ENCODE peak calls at places on chromosomes 6 and 20, in seven cellular contexts. F, W, N, A, U, K and G are unnamed samples.

GRCh38 chr6:44678252-44678935 is 290.9 kb downstream of the CDC5L start:
- DNase-seq in F (no peak), W (no peak), N (no peak), A (no peak), U (no peak), K (no peak), G (no peak)

GRCh38 chr6:2450546-2450945 is 205.1 kb upstream of the GMDS start:
- DNase-seq in F (no peak), W (peak; percentile 39), N (no peak), A (no peak), U (peak; percentile 87), K (peak; percentile 54), G (no peak)

GRCh38 chr6:37382954-37383353 is 29.2 kb downstream of the RNF8 start:
- DNase-seq in F (no peak), W (no peak), N (no peak), A (no peak), U (no peak), K (no peak), G (no peak)

GRCh38 chr20:21622097-21622496 is 83.4 kb upstream of the PAX1 start:
- DNase-seq in F (no peak), W (no peak), N (no peak), A (no peak), U (no peak), K (no peak), G (no peak)

GRCh38 chr20:542777-543368 is 717 bp downstream of the CSNK2A1 start:
- DNase-seq in F (no peak), W (peak; percentile 29), N (no peak), A (peak; percentile 62), U (peak; percentile 44), K (no peak), G (no peak)

GRCh38 chr20:45372646-45373352 is 5.3 kb downstream of the TP53TG5 start:
- DNase-seq in F (no peak), W (peak; percentile 52), N (no peak), A (peak; percentile 81), U (no peak), K (no peak), G (no peak)

GRCh38 chr6:77880501-77880900 is 227.7 kb downstream of the MEI4 start:
- DNase-seq in F (peak; percentile 70), W (no peak), N (no peak), A (no peak), U (no peak), K (no peak), G (no peak)

GRCh38 chr6:37251211-37251610 is 6.4 kb upstream of the TBC1D22B start:
- DNase-seq in F (peak; percentile 47), W (no peak), N (no peak), A (no peak), U (no peak), K (no peak), G (no peak)

GRCh38 chr20:33672426-33673114 is 1.7 kb downstream of the NECAB3 start:
- DNase-seq in F (no peak), W (no peak), N (no peak), A (no peak), U (no peak), K (no peak), G (no peak)

GRCh38 chr6:132764370-132764769 is 6.7 kb upstream of the VNN2 start:
- DNase-seq in F (peak; percentile 88), W (peak; percentile 30), N (peak; percentile 80), A (peak; percentile 46), U (no peak), K (peak; percentile 38), G (no peak)

GRCh38 chr6:28969129-28969528 is 36.0 kb downstream of the ZNF311 start:
- DNase-seq in F (no peak), W (no peak), N (no peak), A (peak; percentile 86), U (no peak), K (no peak), G (no peak)
- TF ChIP-seq CTCF in F (no peak), W (no peak), N (no peak), A (peak; percentile 74), U (no peak), K (no peak), G (peak; percentile 3)

GRCh38 chr6:105611606-105612005 is 208.7 kb upstream of the PREP start:
- DNase-seq in F (no peak), W (no peak), N (no peak), A (no peak), U (no peak), K (no peak), G (no peak)

GRCh38 chr6:105608711-105609374 is 206.0 kb upstream of the PREP start:
- DNase-seq in F (peak; percentile 98), W (no peak), N (peak; percentile 85), A (no peak), U (peak; percentile 44), K (no peak), G (peak; percentile 92)

GRCh38 chr6:105607624-105608392 is 204.9 kb upstream of the PREP start:
- DNase-seq in F (peak; percentile 36), W (no peak), N (no peak), A (no peak), U (no peak), K (no peak), G (no peak)

GRCh38 chr6:105608393-105608705 is 205.5 kb upstream of the PREP start:
- DNase-seq in F (no peak), W (no peak), N (no peak), A (no peak), U (no peak), K (no peak), G (no peak)

DNA sequence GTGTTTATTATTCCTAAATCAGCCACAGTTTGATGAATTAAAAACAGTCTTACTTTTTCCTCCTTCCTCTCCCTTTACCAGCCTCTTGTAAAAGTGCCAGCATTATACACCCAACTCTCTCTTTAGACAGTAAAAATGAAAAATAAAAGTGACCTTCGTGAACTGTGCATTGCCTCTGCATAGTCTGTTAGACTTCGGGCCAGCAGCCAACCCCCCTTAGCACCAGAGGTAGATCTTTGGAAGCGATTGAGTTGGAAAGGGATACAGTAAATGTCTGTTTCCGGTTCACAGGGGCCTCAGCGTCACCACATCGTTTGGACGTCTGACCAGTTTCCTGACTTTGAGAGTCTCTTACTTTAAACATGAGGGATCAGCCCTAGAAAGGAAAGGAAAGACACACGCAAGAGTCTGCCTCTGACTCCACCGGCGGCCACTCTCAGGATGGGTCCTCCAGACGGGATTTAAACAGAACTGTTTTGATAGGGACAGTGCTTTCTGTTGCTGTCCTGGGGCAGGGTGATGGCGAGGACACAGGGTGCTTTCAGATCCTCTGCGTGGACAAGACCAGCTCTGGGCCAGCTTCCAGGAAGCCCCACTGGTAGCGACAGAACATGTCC is 206.6 kb upstream of the PREP start:
- DNase-seq in F (peak; percentile 86), W (peak; percentile 21), N (no peak), A (no peak), U (peak; percentile 48), K (peak; percentile 20), G (no peak)
- H3K4me3 ChIP-seq in F (no peak overlapping the region), W (no peak overlapping the region), N (no peak overlapping the region), A (no peak overlapping the region), U (no peak overlapping the region), K (peak overlapping the region; percentile 20), G (no peak overlapping the region)

GRCh38 chr6:166076625-166077024 is 91.0 kb downstream of the TBXT start:
- DNase-seq in F (no peak), W (no peak), N (no peak), A (peak; percentile 87), U (no peak), K (no peak), G (no peak)
- TF ChIP-seq CTCF in F (no peak), W (no peak), N (no peak), A (peak; percentile 72), U (no peak), K (no peak), G (no peak)

DNA sequence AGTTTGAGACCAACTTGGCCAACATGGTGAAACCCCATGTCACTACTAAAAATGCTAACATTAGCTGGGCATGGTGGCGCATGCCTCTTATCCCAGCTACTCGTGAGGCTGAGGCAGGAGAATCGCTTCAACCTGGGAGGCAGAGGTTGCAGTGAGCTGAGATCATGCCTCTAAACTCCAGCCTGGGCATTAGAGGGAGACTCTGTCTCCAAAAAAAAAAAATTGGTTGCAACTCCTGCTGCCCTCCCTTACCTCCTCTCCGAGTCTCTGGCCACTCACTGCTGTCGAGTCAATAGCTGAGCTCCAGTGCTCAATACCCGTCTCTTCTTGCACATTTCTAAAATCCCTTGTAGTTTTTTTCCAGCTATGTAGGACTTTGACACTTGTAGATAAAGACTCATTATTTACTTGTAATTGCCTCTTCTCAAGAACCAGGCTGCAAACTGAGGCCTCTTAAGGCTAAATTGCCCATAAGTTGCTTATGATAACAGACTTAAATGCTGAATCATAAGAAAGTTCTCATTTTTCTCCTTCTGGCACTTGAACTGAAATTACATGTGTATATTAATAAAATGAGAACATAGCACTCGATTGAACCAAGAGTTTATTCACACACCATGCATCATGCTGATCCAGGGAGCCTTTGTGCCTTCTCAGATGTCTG is 13.8 kb downstream of the HECA start:
- DNase-seq in F (peak; percentile 33), W (no peak), N (no peak), A (no peak), U (no peak), K (no peak), G (no peak)
- H3K4me3 ChIP-seq in F (no peak overlapping the region), W (no peak overlapping the region), N (no peak overlapping the region), A (no peak overlapping the region), U (no peak overlapping the region), K (peak overlapping the region; percentile 17), G (no peak overlapping the region)

DNA sequence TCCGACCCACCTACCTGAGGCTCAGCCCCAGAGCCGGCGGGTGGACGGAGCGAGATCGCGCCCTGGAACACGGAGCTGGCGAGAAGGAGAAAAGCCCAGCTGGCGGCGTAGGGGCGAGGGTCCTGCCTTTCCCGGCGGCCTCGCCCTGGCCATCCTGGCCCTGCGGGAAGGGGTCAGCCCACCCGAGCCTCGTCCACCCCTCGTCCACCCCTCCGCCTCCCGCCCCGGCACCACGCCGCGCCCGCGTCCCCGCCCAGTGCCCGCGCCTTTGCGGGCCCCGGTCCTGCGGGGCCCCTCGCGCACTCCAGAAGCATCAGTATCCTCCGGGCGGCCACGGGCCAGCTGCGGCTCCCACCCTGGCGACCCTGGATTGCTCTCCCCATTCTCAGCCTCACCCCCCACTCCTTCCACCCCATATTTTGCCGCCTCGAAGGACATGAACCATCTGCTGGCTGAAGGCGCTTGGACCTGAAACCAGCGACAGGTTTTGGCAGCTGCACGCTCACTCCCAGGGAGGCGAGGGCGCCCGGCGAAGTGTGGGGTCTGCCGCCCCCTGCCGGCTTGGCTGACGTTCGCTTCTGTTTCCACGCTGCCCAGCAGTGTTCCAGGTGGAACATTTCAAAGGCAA is 65.1 kb downstream of the PLG start:
- DNase-seq in F (peak; percentile 48), W (peak; percentile 57), N (no peak), A (peak; percentile 94), U (peak; percentile 55), K (peak; percentile 57), G (no peak)
- TF ChIP-seq CTCF in F (peak; percentile 73), W (peak; percentile 61), N (peak; percentile 40), A (peak; percentile 96), U (peak; percentile 43), K (peak; percentile 75), G (peak; percentile 72)

DNA sequence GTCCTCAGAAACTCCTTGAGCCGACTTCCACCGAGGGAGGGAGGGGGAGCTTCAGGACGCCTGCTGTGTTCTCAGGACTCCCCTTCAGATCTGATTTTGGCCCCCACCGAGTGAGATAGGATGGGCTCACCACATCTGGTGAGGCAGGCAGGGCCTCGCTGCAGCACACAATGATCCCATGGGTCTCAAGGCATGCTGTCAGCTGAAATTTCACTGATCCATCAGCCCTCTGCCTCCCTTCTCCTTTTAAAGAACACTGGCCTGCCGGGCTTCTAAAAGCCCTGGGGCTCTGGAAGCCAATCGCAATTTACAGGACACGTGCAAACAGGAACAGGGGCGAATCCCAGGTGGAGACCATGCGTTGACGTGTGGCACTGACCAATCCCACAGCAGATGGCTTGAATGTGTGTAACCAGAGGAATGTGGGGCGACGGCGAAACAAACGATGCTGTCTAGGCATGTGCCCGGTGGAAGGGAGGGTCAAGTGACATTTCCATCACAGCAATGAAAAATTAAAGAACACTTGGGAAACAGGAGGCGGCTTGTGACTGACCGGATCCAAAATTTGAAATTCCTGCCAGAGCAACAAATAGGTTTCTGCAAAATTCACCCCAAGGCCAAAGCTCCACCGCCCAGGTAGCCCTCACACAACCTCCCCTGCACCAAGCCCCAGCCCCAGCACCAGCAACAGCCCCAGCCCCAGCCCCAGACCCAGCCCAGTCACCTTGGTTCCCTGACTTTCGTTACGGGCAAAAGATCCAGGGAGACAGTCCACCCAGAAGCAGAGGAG is 167.1 kb upstream of the ZNF337 start:
- DNase-seq in F (no peak), W (no peak), N (no peak), A (peak; percentile 67), U (no peak), K (no peak), G (no peak)
- H3K4me3 ChIP-seq in F (peak overlapping the region; percentile 23), W (peak overlapping the region; percentile 54), N (peak overlapping the region; percentile 43), A (peak overlapping the region; percentile 75), U (peak overlapping the region; percentile 34), K (peak overlapping the region; percentile 70), G (peak overlapping the region; percentile 14)